ENCODE peak calls at places on chromosomes 6 and 20, in seven cellular contexts. P, Q, S, L, Y, W and O are unnamed samples. For H3K9me3, the result is how much of the 10 kb centered on the place peaks cover.

GRCh38 chr6:22151892-22152291 is 144.9 kb downstream of the PRL start:
- DNase-seq in L (no peak), W (no peak), S (no peak), Q (no peak), P (no peak), Y (no peak), O (no peak)

GRCh38 chr6:46947497-46947896 is 25.8 kb upstream of the ADGRF5 start:
- DNase-seq in S (no peak), W (no peak), L (no peak), P (no peak), Q (no peak), Y (no peak), O (no peak)

GRCh38 chr20:34992751-34993417 is 37.2 kb downstream of the MYH7B start:
- DNase-seq in S (no peak), Q (no peak), L (no peak), P (no peak), W (no peak), Y (no peak), O (no peak)

GRCh38 chr6:141988327-141988726 is 144.4 kb upstream of the GJE1 start:
- DNase-seq in P (no peak), Y (no peak), W (no peak), Q (no peak), S (no peak), L (no peak), O (no peak)

GRCh38 chr20:48603819-48604405 is 223.9 kb downstream of the PREX1 start:
- DNase-seq in P (no peak), Q (no peak), W (no peak), L (no peak), S (no peak), Y (no peak), O (peak)

GRCh38 chr20:64164123-64164836 is at the start of gene MYT1:
- DNase-seq in W (no peak), Q (no peak), Y (no peak), S (no peak), L (no peak), P (no peak), O (no peak)

GRCh38 chr6:793261-793660 is 100.3 kb upstream of the EXOC2 start:
- DNase-seq in Q (no peak), P (no peak), Y (no peak), S (no peak), W (no peak), L (no peak), O (no peak)

GRCh38 chr6:138264372-138264880 is 46.1 kb upstream of the PBOV1 start:
- DNase-seq in L (no peak), Y (no peak), Q (no peak), P (no peak), S (no peak), W (no peak), O (no peak)

GRCh38 chr20:24755411-24755922 is 193.6 kb upstream of the CST7 start:
- DNase-seq in W (no peak), Y (no peak), S (no peak), Q (no peak), L (peak), P (no peak), O (peak)

GRCh38 chr6:161074496-161075140 is 83.0 kb downstream of the MAP3K4 start:
- DNase-seq in S (no peak), L (no peak), Y (no peak), W (no peak), P (no peak), Q (no peak), O (no peak)

GRCh38 chr20:49906101-49906604 is 9.2 kb downstream of the SPATA2 start:
- DNase-seq in W (no peak), L (no peak), S (no peak), P (no peak), Q (no peak), Y (no peak), O (peak)

GRCh38 chr20:45179166-45179565 is 4.5 kb downstream of the PI3 start:
- DNase-seq in Y (peak), W (no peak), P (no peak), L (no peak), S (no peak), Q (no peak), O (no peak)

GRCh38 chr20:22339091-22339881 is 245.1 kb downstream of the FOXA2 start:
- DNase-seq in Y (peak), L (peak), S (peak), Q (peak), P (peak), W (peak), O (peak)

GRCh38 chr6:80725156-80725930 is 618.9 kb downstream of the BCKDHB start:
- DNase-seq in Y (peak), L (peak), Q (no peak), W (peak), P (peak), S (no peak), O (peak)

GRCh38 chr20:32326507-32326851 is 31.7 kb upstream of the ASXL1 start:
- DNase-seq in L (no peak), Q (no peak), S (no peak), W (peak), P (no peak), Y (peak), O (no peak)

GRCh38 chr6:42201382-42201781 is 6.6 kb upstream of the GUCA1B start:
- DNase-seq in P (no peak), L (peak), Q (no peak), S (no peak), Y (no peak), W (peak), O (no peak)

GRCh38 chr20:48538058-48538825 is 289.6 kb downstream of the PREX1 start:
- DNase-seq in Y (peak), P (no peak), Q (no peak), W (peak), S (peak), L (no peak), O (peak)

GRCh38 chr20:13221673-13222318 is 722 bp downstream of the ISM1 start:
- DNase-seq in W (peak), L (peak), S (peak), Q (no peak), P (peak), Y (peak), O (peak)

GRCh38 chr6:53342210-53342609 is 6.5 kb downstream of the ELOVL5 start:
- DNase-seq in Y (no peak), P (no peak), S (no peak), W (no peak), Q (no peak), L (no peak), O (no peak)

GRCh38 chr6:113997106-113997505 is 26.2 kb upstream of the HDAC2 start:
- DNase-seq in Q (peak), L (peak), P (no peak), W (peak), S (no peak), Y (peak), O (no peak)

GRCh38 chr6:148445620-148446019 is 103.0 kb downstream of the SASH1 start:
- DNase-seq in P (no peak), L (peak), W (peak), Y (peak), S (no peak), Q (no peak), O (peak)

GRCh38 chr6:148523051-148523450 is 180.4 kb downstream of the SASH1 start:
- DNase-seq in Y (peak), P (no peak), Q (no peak), L (peak), S (no peak), W (peak), O (no peak)

GRCh38 chr6:136784910-136785746 is 7.1 kb downstream of the MAP3K5 start:
- DNase-seq in Y (no peak), W (no peak), Q (no peak), L (peak), P (no peak), S (peak), O (no peak)

GRCh38 chr6:95091823-95092436 is 485.4 kb upstream of the MANEA start:
- DNase-seq in Y (peak), S (no peak), Q (peak), W (peak), P (peak), L (peak), O (no peak)

GRCh38 chr6:111841822-111842221 is 31.4 kb downstream of the FYN start:
- DNase-seq in S (no peak), L (peak), Q (no peak), W (peak), P (no peak), Y (no peak), O (peak)

GRCh38 chr6:149026530-149026942 is 279.7 kb downstream of the UST start:
- DNase-seq in L (peak), Q (peak), P (no peak), W (peak), Y (peak), S (peak), O (peak)

GRCh38 chr6:143727035-143727434 is 49.3 kb downstream of the PHACTR2 start:
- DNase-seq in Y (peak), P (no peak), S (no peak), Q (no peak), W (peak), L (no peak), O (no peak)

GRCh38 chr20:48403362-48403761 is 424.4 kb downstream of the PREX1 start:
- DNase-seq in Y (no peak), Q (no peak), L (no peak), W (no peak), P (no peak), S (no peak), O (no peak)

GRCh38 chr6:157246048-157246630 is 77.2 kb downstream of the TMEM242 start:
- DNase-seq in Q (no peak), L (no peak), W (no peak), S (peak), P (no peak), Y (no peak), O (no peak)

GRCh38 chr6:91029211-91029610 is 442.3 kb upstream of the MAP3K7 start:
- DNase-seq in W (no peak), L (peak), P (no peak), Y (no peak), Q (no peak), S (peak), O (no peak)

GRCh38 chr6:43308101-43308989 is at the start of gene CRIP3:
- DNase-seq in Y (peak), W (no peak), Q (no peak), S (peak), P (peak), L (peak), O (no peak)
- H3K4me3 ChIP-seq in Y (peak), W (peak), Q (peak), S (peak), P (peak), L (peak), O (no peak)

GRCh38 chr6:167472876-167473275 is 148.0 kb downstream of the TTLL2 start:
- DNase-seq in L (no peak), Q (no peak), S (no peak), W (no peak), P (no peak), Y (no peak), O (no peak)

GRCh38 chr6:167475947-167476346 is 151.1 kb downstream of the TTLL2 start:
- DNase-seq in Q (no peak), Y (no peak), P (no peak), W (no peak), S (no peak), L (no peak), O (no peak)

GRCh38 chr6:167474171-167474570 is 149.3 kb downstream of the TTLL2 start:
- DNase-seq in L (no peak), S (no peak), W (no peak), P (no peak), Y (no peak), Q (no peak), O (no peak)

GRCh38 chr6:167476844-167477595 is 152.1 kb downstream of the TTLL2 start:
- DNase-seq in P (no peak), Y (no peak), W (no peak), L (no peak), Q (no peak), S (no peak), O (no peak)

GRCh38 chr6:167474725-167475124 is 149.8 kb downstream of the TTLL2 start:
- DNase-seq in Y (no peak), L (no peak), Q (no peak), P (no peak), S (no peak), W (no peak), O (no peak)
- H3K9me3 ChIP-seq in Y (under half), L (under half), Q (half or more), P (under half), S (under half), W (half or more), O (under half)

GRCh38 chr20:53751394-53752368 is 158.0 kb upstream of the ZNF217 start:
- DNase-seq in P (peak), W (no peak), Q (no peak), L (no peak), Y (peak), S (no peak), O (no peak)
- H3K4me3 ChIP-seq in P (no peak), W (no peak), Q (no peak), L (no peak), Y (peak), S (no peak), O (no peak)

DNA sequence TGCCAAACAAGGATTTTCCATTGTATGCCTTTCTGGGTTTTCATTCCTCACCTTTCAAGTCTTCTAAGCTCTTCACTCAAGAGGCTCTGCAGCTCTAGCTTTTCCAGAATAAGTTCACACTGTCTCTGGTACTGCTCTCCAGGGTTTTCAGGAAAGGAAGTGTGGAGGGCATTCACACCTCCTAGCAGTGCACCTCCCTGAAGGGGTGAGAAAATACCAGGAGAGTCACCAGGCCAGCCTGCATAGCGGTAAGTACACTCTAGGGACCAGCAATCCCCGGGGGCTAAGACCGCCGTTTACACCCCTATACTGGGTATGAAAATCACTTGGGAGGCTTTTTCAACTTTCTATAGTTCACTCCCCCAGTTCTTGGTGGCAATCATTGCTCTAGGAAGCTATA is 67.9 kb upstream of the ASF1A start:
- DNase-seq in Q (no peak), Y (no peak), S (no peak), W (no peak), P (no peak), L (no peak), O (no peak)
- H3K9me3 ChIP-seq in Q (under half), Y (under half), S (under half), W (under half), P (under half), L (under half), O (under half)

GRCh38 chr6:14450133-14451040 is 332.8 kb downstream of the CD83 start:
- DNase-seq in P (no peak), S (no peak), Y (no peak), L (peak), Q (no peak), W (peak), O (no peak)
- H3K4me3 ChIP-seq in P (no peak), S (no peak), Y (no peak), L (no peak), Q (no peak), W (no peak), O (no peak)

GRCh38 chr20:3818155-3819151 is 1.9 kb upstream of the AP5S1 start:
- DNase-seq in Q (peak), S (peak), Y (peak), L (peak), W (peak), P (peak), O (peak)
- H3K9me3 ChIP-seq in Q (under half), S (under half), Y (under half), L (under half), W (under half), P (under half), O (under half)

DNA sequence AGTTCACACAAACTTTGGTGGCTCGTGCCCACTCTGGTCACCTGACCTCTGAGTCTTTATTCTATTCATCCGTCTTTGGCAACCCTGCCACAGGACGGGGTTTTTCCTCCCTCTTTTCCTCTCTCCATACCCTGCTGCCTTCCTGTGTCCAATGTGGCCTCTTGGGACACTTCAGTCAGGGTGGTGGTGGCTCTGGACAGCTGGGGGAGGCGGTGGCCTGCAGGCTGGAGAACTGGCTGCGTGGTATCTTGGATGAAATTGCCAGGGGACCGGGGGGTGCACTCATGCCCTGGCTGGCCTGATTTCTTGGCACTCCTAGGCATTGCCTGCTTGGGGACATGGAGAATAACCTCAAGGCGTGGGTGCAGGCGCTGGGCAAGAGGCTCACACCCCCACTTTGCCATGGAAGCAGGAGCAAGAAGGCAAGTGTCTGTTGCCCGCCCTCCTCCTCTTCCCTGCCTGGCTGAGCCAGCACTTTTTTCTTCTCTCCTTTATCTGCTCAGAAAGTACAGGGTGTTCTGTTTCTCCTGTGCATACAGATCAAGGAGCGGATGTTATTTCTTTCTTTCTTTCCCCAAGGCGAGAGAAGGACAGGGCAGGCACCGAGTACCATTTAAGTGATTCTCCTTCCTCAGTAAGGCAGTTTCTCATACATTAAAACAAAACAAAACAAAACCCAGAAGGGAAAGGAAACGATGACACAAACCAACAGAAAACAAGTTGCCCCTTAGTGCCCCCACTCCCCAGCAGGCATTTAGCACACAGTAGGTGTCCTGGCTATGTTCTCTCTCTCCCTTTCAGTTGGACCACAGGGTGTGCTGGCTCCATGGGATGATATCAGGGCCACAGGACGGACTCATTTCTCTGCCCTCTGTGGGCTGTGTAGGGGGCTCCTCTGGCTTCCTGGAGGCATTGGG is 155.5 kb upstream of the RNF24 start:
- DNase-seq in P (no peak), W (no peak), Q (no peak), S (peak), Y (no peak), L (no peak), O (no peak)
- H3K4me3 ChIP-seq in P (no peak), W (no peak), Q (no peak), S (no peak), Y (peak), L (no peak), O (no peak)

GRCh38 chr20:29876911-29877285 is 1380.6 kb upstream of the DEFB115 start:
- DNase-seq in Y (no peak), Q (no peak), W (no peak), P (no peak), S (no peak), L (no peak), O (peak)
- H3K9me3 ChIP-seq in Y (under half), Q (half or more), W (under half), P (under half), S (under half), L (under half), O (under half)

DNA sequence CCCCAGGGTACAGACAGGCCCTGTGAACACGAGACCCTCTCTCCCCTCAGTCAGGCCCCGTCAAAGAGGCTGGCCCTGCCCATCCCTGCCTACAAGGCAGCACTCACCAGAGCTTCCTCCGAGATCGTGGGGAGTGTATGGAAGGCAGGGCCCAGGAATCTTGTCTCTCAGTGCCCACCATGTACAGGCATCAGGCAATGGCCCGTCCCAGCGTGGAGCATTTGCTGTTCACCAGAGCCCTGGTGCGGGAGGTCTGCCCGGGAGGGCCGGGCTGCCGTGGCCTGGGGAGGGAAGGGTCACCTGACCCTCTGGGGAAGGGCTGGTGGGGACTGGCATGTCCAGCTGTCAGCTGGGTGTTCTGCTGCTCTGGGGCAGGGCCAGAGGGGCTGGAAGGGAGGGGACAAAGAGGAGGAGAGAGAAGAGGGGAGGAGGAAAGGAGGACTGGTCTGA is at the start of gene IP6K3:
- DNase-seq in L (peak), Q (no peak), W (no peak), P (no peak), S (no peak), Y (no peak), O (no peak)
- H3K4me3 ChIP-seq in L (peak), Q (peak), W (no peak), P (no peak), S (no peak), Y (no peak), O (peak)

GRCh38 chr6:30287139-30287538 is 39.6 kb upstream of the TRIM39 start:
- DNase-seq in P (no peak), Y (no peak), Q (no peak), S (no peak), L (no peak), W (no peak), O (no peak)
- H3K9me3 ChIP-seq in P (under half), Y (under half), Q (under half), S (under half), L (under half), W (under half), O (under half)